ENCODE peak calls at places on chromosomes 4 and X, in eight cellular contexts. One of them, this sample, is unnamed.
A peak's percentile ranks its signal among the peaks of the same experiment; 100 is the strongest.

GRCh38 chrX:637660-638481 is 7.3 kb downstream of the SHOX start:
- DNase-seq in stomach: peak; percentile 11
- DNase-seq in mesendoderm: no peak
- DNase-seq in tibial artery: no peak
- DNase-seq in A673: peak; percentile 39
- DNase-seq in right cardiac atrium: no peak
- DNase-seq in cardiac muscle cell: no peak
- DNase-seq in CD4-positive, alpha-beta T cell: no peak
- DNase-seq in this sample: no peak

GRCh38 chrX:16771483-16772398 is 14.5 kb upstream of the TXLNG start:
- DNase-seq in stomach: no peak
- DNase-seq in CD4-positive, alpha-beta T cell: no peak
- DNase-seq in mesendoderm: peak; percentile 89
- DNase-seq in right cardiac atrium: no peak
- DNase-seq in tibial artery: no peak
- DNase-seq in A673: peak; percentile 81
- DNase-seq in cardiac muscle cell: peak; percentile 83
- DNase-seq in this sample: no peak

GRCh38 chr4:40395908-40396806 is 61.0 kb downstream of the CHRNA9 start:
- DNase-seq in right cardiac atrium: peak; percentile 51
- DNase-seq in stomach: peak; percentile 94
- DNase-seq in mesendoderm: peak; percentile 37
- DNase-seq in A673: no peak
- DNase-seq in cardiac muscle cell: peak; percentile 79
- DNase-seq in CD4-positive, alpha-beta T cell: no peak
- DNase-seq in tibial artery: no peak
- DNase-seq in this sample: peak; percentile 85

GRCh38 chr4:114386637-114387233 is 211.9 kb upstream of the UGT8 start:
- DNase-seq in cardiac muscle cell: peak; percentile 62
- DNase-seq in mesendoderm: no peak
- DNase-seq in tibial artery: no peak
- DNase-seq in right cardiac atrium: no peak
- DNase-seq in A673: peak; percentile 49
- DNase-seq in stomach: no peak
- DNase-seq in CD4-positive, alpha-beta T cell: no peak
- DNase-seq in this sample: no peak

GRCh38 chr4:183905593-183906485 is 732 bp downstream of the STOX2 start:
- DNase-seq in tibial artery: peak; percentile 28
- DNase-seq in CD4-positive, alpha-beta T cell: no peak
- DNase-seq in mesendoderm: peak; percentile 89
- DNase-seq in stomach: peak; percentile 45
- DNase-seq in right cardiac atrium: peak; percentile 35
- DNase-seq in cardiac muscle cell: peak; percentile 46
- DNase-seq in A673: peak; percentile 41
- DNase-seq in this sample: peak; percentile 57

GRCh38 chrX:9682456-9682855 is 83.2 kb downstream of the GPR143 start:
- DNase-seq in mesendoderm: peak; percentile 40
- DNase-seq in cardiac muscle cell: peak; percentile 44
- DNase-seq in A673: no peak
- DNase-seq in right cardiac atrium: no peak
- DNase-seq in tibial artery: no peak
- DNase-seq in stomach: no peak
- DNase-seq in CD4-positive, alpha-beta T cell: no peak
- DNase-seq in this sample: peak; percentile 23

GRCh38 chrX:70096052-70096451 is 33.8 kb downstream of the OTUD6A start:
- DNase-seq in tibial artery: no peak
- DNase-seq in A673: no peak
- DNase-seq in cardiac muscle cell: peak; percentile 46
- DNase-seq in CD4-positive, alpha-beta T cell: no peak
- DNase-seq in right cardiac atrium: no peak
- DNase-seq in stomach: no peak
- DNase-seq in mesendoderm: peak; percentile 53
- DNase-seq in this sample: no peak

GRCh38 chrX:22206781-22207180 is 65.9 kb upstream of the CBLL2 start:
- DNase-seq in right cardiac atrium: no peak
- DNase-seq in A673: no peak
- DNase-seq in mesendoderm: no peak
- DNase-seq in CD4-positive, alpha-beta T cell: no peak
- DNase-seq in tibial artery: no peak
- DNase-seq in stomach: no peak
- DNase-seq in cardiac muscle cell: no peak
- DNase-seq in this sample: no peak

GRCh38 chr4:22897520-22898108 is 204.9 kb downstream of the GBA3 start:
- DNase-seq in mesendoderm: peak; percentile 51
- DNase-seq in CD4-positive, alpha-beta T cell: no peak
- DNase-seq in cardiac muscle cell: peak; percentile 33
- DNase-seq in tibial artery: no peak
- DNase-seq in stomach: peak; percentile 28
- DNase-seq in right cardiac atrium: no peak
- DNase-seq in A673: peak; percentile 28
- DNase-seq in this sample: no peak

GRCh38 chr4:68375667-68376559 is 26.0 kb upstream of the YTHDC1 start:
- DNase-seq in CD4-positive, alpha-beta T cell: peak; percentile 17
- DNase-seq in A673: peak; percentile 51
- DNase-seq in mesendoderm: peak; percentile 82
- DNase-seq in right cardiac atrium: peak; percentile 14
- DNase-seq in tibial artery: no peak
- DNase-seq in stomach: no peak
- DNase-seq in cardiac muscle cell: peak; percentile 64
- DNase-seq in this sample: no peak

GRCh38 chr4:133347409-133347808 is 198.3 kb downstream of the PCDH10 start:
- DNase-seq in stomach: no peak
- DNase-seq in tibial artery: no peak
- DNase-seq in CD4-positive, alpha-beta T cell: no peak
- DNase-seq in mesendoderm: no peak
- DNase-seq in A673: no peak
- DNase-seq in right cardiac atrium: no peak
- DNase-seq in cardiac muscle cell: no peak
- DNase-seq in this sample: no peak

GRCh38 chr4:53764761-53765490 is 173.6 kb upstream of the LNX1 start:
- DNase-seq in tibial artery: no peak
- DNase-seq in stomach: no peak
- DNase-seq in cardiac muscle cell: no peak
- DNase-seq in right cardiac atrium: no peak
- DNase-seq in CD4-positive, alpha-beta T cell: no peak
- DNase-seq in mesendoderm: no peak
- DNase-seq in A673: no peak
- DNase-seq in this sample: no peak

GRCh38 chr4:118729287-118730286 is 44.4 kb downstream of the METTL14 start:
- DNase-seq in CD4-positive, alpha-beta T cell: no peak
- DNase-seq in tibial artery: no peak
- DNase-seq in cardiac muscle cell: peak; percentile 59
- DNase-seq in A673: peak; percentile 4
- DNase-seq in stomach: no peak
- DNase-seq in right cardiac atrium: no peak
- DNase-seq in mesendoderm: no peak
- DNase-seq in this sample: no peak

GRCh38 chr4:26779674-26780073 is 81.0 kb upstream of the STIM2 start:
- DNase-seq in stomach: no peak
- DNase-seq in CD4-positive, alpha-beta T cell: no peak
- DNase-seq in right cardiac atrium: peak; percentile 34
- DNase-seq in cardiac muscle cell: peak; percentile 65
- DNase-seq in A673: peak; percentile 31
- DNase-seq in mesendoderm: no peak
- DNase-seq in tibial artery: no peak
- DNase-seq in this sample: no peak

GRCh38 chr4:1643971-1644735 is 40.0 kb downstream of the FAM53A start:
- DNase-seq in cardiac muscle cell: no peak
- DNase-seq in tibial artery: no peak
- DNase-seq in right cardiac atrium: no peak
- DNase-seq in A673: no peak
- DNase-seq in CD4-positive, alpha-beta T cell: no peak
- DNase-seq in mesendoderm: no peak
- DNase-seq in stomach: no peak
- DNase-seq in this sample: no peak

GRCh38 chr4:182074139-182074538 is 169.1 kb upstream of the TENM3 start:
- DNase-seq in tibial artery: no peak
- DNase-seq in A673: no peak
- DNase-seq in CD4-positive, alpha-beta T cell: no peak
- DNase-seq in stomach: no peak
- DNase-seq in right cardiac atrium: no peak
- DNase-seq in cardiac muscle cell: no peak
- DNase-seq in mesendoderm: no peak
- DNase-seq in this sample: no peak

GRCh38 chr4:85946821-85947220 is 413.0 kb downstream of the MAPK10 start:
- DNase-seq in cardiac muscle cell: no peak
- DNase-seq in mesendoderm: no peak
- DNase-seq in right cardiac atrium: no peak
- DNase-seq in CD4-positive, alpha-beta T cell: no peak
- DNase-seq in A673: no peak
- DNase-seq in tibial artery: no peak
- DNase-seq in stomach: no peak
- DNase-seq in this sample: no peak

GRCh38 chr4:85942107-85942506 is 417.7 kb downstream of the MAPK10 start:
- DNase-seq in right cardiac atrium: no peak
- DNase-seq in stomach: no peak
- DNase-seq in A673: no peak
- DNase-seq in cardiac muscle cell: no peak
- DNase-seq in mesendoderm: no peak
- DNase-seq in tibial artery: no peak
- DNase-seq in CD4-positive, alpha-beta T cell: no peak
- DNase-seq in this sample: no peak

GRCh38 chr4:1310031-1310795 is 20.5 kb downstream of the MAEA start:
- DNase-seq in cardiac muscle cell: no peak
- DNase-seq in mesendoderm: no peak
- DNase-seq in stomach: no peak
- DNase-seq in tibial artery: no peak
- DNase-seq in CD4-positive, alpha-beta T cell: no peak
- DNase-seq in right cardiac atrium: no peak
- DNase-seq in A673: no peak
- DNase-seq in this sample: no peak

GRCh38 chr4:165464813-165465381 is 86.1 kb downstream of the CPE start:
- DNase-seq in stomach: no peak
- DNase-seq in cardiac muscle cell: peak; percentile 73
- DNase-seq in tibial artery: no peak
- DNase-seq in right cardiac atrium: no peak
- DNase-seq in CD4-positive, alpha-beta T cell: no peak
- DNase-seq in mesendoderm: peak; percentile 40
- DNase-seq in A673: peak; percentile 60
- DNase-seq in this sample: no peak

GRCh38 chr4:126267689-126268088 is 952.9 kb downstream of the FAT4 start:
- DNase-seq in A673: no peak
- DNase-seq in mesendoderm: no peak
- DNase-seq in stomach: no peak
- DNase-seq in right cardiac atrium: no peak
- DNase-seq in CD4-positive, alpha-beta T cell: no peak
- DNase-seq in tibial artery: no peak
- DNase-seq in cardiac muscle cell: peak; percentile 79
- DNase-seq in this sample: no peak

DNA sequence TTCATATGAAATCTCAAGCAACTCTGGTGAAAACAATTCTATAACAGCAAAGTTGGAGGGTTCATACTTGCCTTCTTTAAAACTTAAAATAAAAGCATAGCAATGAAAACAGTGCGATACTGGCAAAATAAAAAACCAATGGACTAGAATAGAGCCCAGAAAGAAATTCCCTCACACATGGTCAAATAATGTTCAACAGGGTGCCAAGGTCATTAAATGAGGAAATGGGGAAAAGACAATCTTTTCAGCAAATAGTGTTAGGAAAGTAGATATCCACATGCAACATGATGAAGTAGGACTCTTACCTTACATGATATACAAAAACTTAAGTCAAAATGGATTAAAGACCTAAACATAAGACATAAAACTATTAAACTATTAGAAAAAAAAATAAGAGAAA is 970.2 kb upstream of the AGA start:
- DNase-seq in cardiac muscle cell: no peak
- DNase-seq in CD4-positive, alpha-beta T cell: no peak
- DNase-seq in tibial artery: no peak
- DNase-seq in A673: no peak
- DNase-seq in stomach: no peak
- DNase-seq in right cardiac atrium: no peak
- DNase-seq in mesendoderm: no peak
- DNase-seq in this sample: no peak
- H3K27ac ChIP-seq in cardiac muscle cell: no peak overlapping the region
- H3K27ac ChIP-seq in CD4-positive, alpha-beta T cell: no peak overlapping the region
- H3K27ac ChIP-seq in tibial artery: no peak overlapping the region
- H3K27ac ChIP-seq in A673: no peak overlapping the region
- H3K27ac ChIP-seq in stomach: no peak overlapping the region
- H3K27ac ChIP-seq in right cardiac atrium: no peak overlapping the region
- H3K27ac ChIP-seq in mesendoderm: no peak overlapping the region
- H3K27ac ChIP-seq in this sample: no peak overlapping the region

GRCh38 chr4:83024233-83024632 is 10.8 kb upstream of the COPS4 start:
- DNase-seq in tibial artery: no peak
- DNase-seq in stomach: no peak
- DNase-seq in CD4-positive, alpha-beta T cell: no peak
- DNase-seq in mesendoderm: no peak
- DNase-seq in cardiac muscle cell: no peak
- DNase-seq in A673: no peak
- DNase-seq in right cardiac atrium: no peak
- DNase-seq in this sample: no peak
- H3K27me3 ChIP-seq in tibial artery: no peaks in the 10 kb centered on the region
- H3K27me3 ChIP-seq in stomach: no peaks in the 10 kb centered on the region
- H3K27me3 ChIP-seq in CD4-positive, alpha-beta T cell: no peaks in the 10 kb centered on the region
- H3K27me3 ChIP-seq in mesendoderm: no peaks in the 10 kb centered on the region
- H3K27me3 ChIP-seq in cardiac muscle cell: peaks cover 10% of the 10 kb centered on the region
- H3K27me3 ChIP-seq in A673: no peaks in the 10 kb centered on the region
- H3K27me3 ChIP-seq in right cardiac atrium: no peaks in the 10 kb centered on the region
- H3K27me3 ChIP-seq in this sample: no peaks in the 10 kb centered on the region

DNA sequence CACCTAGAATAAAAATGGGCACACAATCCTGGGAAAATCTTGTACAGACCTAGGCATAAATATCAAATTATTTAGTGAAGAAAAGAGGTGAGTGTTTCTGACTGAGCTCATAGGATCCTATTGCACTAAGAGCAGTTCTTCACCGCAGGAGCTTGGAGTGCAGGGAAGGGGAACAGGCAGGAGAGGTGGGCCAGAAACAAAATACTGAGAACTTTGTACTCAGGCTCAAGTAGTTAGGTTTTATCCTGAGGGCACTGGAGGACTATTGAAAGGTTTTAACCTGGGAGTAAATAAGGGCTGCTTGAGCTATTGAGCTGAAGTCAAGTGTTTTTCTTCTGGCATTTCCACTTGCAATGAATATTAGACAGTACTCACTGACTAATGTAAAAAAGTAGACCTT is 12.2 kb downstream of the EPHA5 start:
- DNase-seq in stomach: no peak
- DNase-seq in cardiac muscle cell: no peak
- DNase-seq in A673: no peak
- DNase-seq in right cardiac atrium: no peak
- DNase-seq in mesendoderm: peak; percentile 11
- DNase-seq in tibial artery: no peak
- DNase-seq in CD4-positive, alpha-beta T cell: no peak
- DNase-seq in this sample: no peak
- H3K27ac ChIP-seq in stomach: no peak overlapping the region
- H3K27ac ChIP-seq in cardiac muscle cell: no peak overlapping the region
- H3K27ac ChIP-seq in A673: no peak overlapping the region
- H3K27ac ChIP-seq in right cardiac atrium: no peak overlapping the region
- H3K27ac ChIP-seq in mesendoderm: no peak overlapping the region
- H3K27ac ChIP-seq in tibial artery: no peak overlapping the region
- H3K27ac ChIP-seq in CD4-positive, alpha-beta T cell: no peak overlapping the region
- H3K27ac ChIP-seq in this sample: no peak overlapping the region

DNA sequence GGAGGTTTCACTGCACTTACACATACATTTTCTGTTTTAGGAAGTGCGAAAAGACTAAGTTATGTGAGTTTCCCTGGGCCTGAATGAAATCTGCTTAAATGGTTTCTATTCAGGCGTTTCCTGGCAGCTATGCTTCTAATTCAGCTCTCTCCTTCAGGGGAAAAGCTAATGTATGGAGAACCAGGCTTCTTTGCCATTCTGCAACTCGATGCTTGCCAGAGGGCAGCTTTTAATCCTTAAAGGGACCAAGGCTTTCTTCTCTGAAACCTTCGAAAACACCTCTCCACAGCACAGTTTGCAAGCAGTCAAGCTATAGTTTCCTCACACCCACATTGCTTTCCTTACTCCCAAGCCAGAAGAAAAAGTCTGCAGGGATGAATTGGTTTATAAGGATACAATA is 89.5 kb upstream of the ARX start:
- DNase-seq in cardiac muscle cell: no peak
- DNase-seq in stomach: no peak
- DNase-seq in mesendoderm: peak; percentile 22
- DNase-seq in right cardiac atrium: no peak
- DNase-seq in A673: peak; percentile 66
- DNase-seq in CD4-positive, alpha-beta T cell: no peak
- DNase-seq in tibial artery: no peak
- DNase-seq in this sample: no peak
- H3K27me3 ChIP-seq in cardiac muscle cell: no peaks in the 10 kb centered on the region
- H3K27me3 ChIP-seq in stomach: no peaks in the 10 kb centered on the region
- H3K27me3 ChIP-seq in mesendoderm: no peaks in the 10 kb centered on the region
- H3K27me3 ChIP-seq in right cardiac atrium: no peaks in the 10 kb centered on the region
- H3K27me3 ChIP-seq in A673: no peaks in the 10 kb centered on the region
- H3K27me3 ChIP-seq in CD4-positive, alpha-beta T cell: no peaks in the 10 kb centered on the region
- H3K27me3 ChIP-seq in tibial artery: no peaks in the 10 kb centered on the region
- H3K27me3 ChIP-seq in this sample: no peaks in the 10 kb centered on the region